ENCODE peak calls at places on chromosomes 3 and 15, in nine cellular contexts. E is PC-9; M is SK-N-SH; W is effector memory CD4-positive, alpha-beta T cell; R is adrenal gland; B is trophoblast cell; L is body of pancreas; V is left ventricle myocardium inferior; O is aorta. Z is an unnamed sample.

GRCh38 chr3:148932976-148933375 is 58.4 kb upstream of the GYG1 start:
- DNase-seq in E (no peak), M (no peak), W (no peak), R (no peak), B (no peak), L (no peak), V (no peak), O (no peak), Z (no peak)

GRCh38 chr3:104291437-104291851 is 1075.3 kb upstream of the ALCAM start:
- DNase-seq in E (no peak), M (no peak), W (no peak), R (peak; percentile 27), B (no peak), L (no peak), V (no peak), O (no peak), Z (no peak)

GRCh38 chr3:114609952-114610351 is 316.1 kb downstream of the TIGIT start:
- DNase-seq in E (no peak), M (no peak), W (no peak), R (no peak), B (no peak), L (no peak), V (no peak), O (no peak), Z (no peak)

GRCh38 chr3:50150863-50151686 is 4.0 kb upstream of the SEMA3F start:
- DNase-seq in E (no peak), M (peak; percentile 76), W (no peak), R (no peak), B (no peak), L (no peak), V (no peak), O (no peak), Z (no peak)

GRCh38 chr3:122919291-122919610 is 108.3 kb downstream of the SEMA5B start:
- DNase-seq in E (no peak), M (no peak), W (no peak), R (no peak), B (no peak), L (no peak), V (no peak), O (no peak), Z (no peak)

GRCh38 chr15:80608688-80609087 is 86.4 kb upstream of the ABHD17C start:
- DNase-seq in E (no peak), M (no peak), W (no peak), R (no peak), B (no peak), L (no peak), V (no peak), O (no peak), Z (no peak)

GRCh38 chr3:131702156-131702555 is 199.4 kb upstream of the MRPL3 start:
- DNase-seq in E (no peak), M (no peak), W (no peak), R (no peak), B (no peak), L (no peak), V (no peak), O (no peak), Z (no peak)

GRCh38 chr3:63972196-63972595 is 51.1 kb downstream of the PSMD6 start:
- DNase-seq in E (no peak), M (no peak), W (no peak), R (no peak), B (peak; percentile 49), L (no peak), V (no peak), O (no peak), Z (no peak)

GRCh38 chr15:50971115-50971514 is 62.6 kb downstream of the AP4E1 start:
- DNase-seq in E (no peak), M (no peak), W (no peak), R (no peak), B (no peak), L (no peak), V (no peak), O (no peak), Z (no peak)
- H3K9me3 ChIP-seq in E (peaks cover 4% of the 10 kb centered on the region), M (peaks cover 9% of the 10 kb centered on the region), W (peaks cover 10% of the 10 kb centered on the region), R (peaks cover 13% of the 10 kb centered on the region), B (no peaks in the 10 kb centered on the region), L (no peaks in the 10 kb centered on the region), V (peaks cover 68% of the 10 kb centered on the region), O (peaks cover 3% of the 10 kb centered on the region), Z (no peaks in the 10 kb centered on the region)

DNA sequence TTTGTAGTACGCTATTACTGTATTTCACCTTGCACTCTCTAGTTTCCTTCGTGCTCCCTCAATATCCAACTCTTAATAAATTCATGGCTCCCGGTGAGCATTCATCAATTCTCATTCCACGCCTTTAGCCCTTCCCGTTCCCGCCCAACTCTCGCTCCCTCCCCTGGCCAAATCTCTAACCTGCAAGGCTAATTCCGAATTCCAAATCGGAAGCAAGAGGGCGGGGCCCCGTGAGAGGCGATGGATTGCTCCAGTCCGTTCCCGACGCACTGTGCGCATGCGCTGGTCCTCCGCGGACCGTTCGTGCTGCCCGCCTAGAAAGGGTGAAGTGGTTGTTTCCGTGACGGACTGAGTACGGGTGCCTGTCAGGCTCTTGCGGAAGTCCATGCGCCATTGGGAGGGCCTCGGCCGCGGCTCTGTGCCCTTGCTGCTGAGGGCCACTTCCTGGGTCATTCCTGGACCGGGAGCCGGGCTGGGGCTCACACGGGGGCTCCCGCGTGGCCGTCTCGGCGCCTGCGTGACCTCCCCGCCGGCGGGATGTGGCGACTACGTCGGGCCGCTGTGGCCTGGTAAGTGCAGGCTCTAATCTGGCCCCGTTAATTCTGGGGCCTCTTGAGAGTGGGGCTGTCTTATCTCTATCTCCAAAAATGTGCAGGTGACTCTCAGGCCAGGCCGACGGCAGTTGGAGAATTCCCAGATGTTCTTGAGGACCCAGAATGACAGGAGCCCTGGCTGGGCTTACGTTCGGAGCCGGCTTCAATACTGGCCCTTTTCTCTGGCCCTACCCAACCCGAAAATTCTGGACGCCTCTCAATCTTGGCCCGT is at the start of gene OPA1:
- DNase-seq in E (peak; percentile 98), M (peak; percentile 97), W (peak; percentile 77), R (peak; percentile 99), B (peak; percentile 100), L (peak; percentile 99), V (peak; percentile 98), O (peak; percentile 99), Z (peak; percentile 99)
- H3K27ac ChIP-seq in E (peak within 1 kb of the TSS; percentile 61), M (peak within 1 kb of the TSS; percentile 80), W (peak within 1 kb of the TSS; percentile 71), R (peak within 1 kb of the TSS; percentile 92), B (peak within 1 kb of the TSS; percentile 49), L (peak within 1 kb of the TSS; percentile 85), V (peak within 1 kb of the TSS; percentile 97), O (peak within 1 kb of the TSS; percentile 52), Z (peak within 1 kb of the TSS; percentile 89)

GRCh38 chr15:65067334-65067644 is 502 bp downstream of the RASL12 start:
- DNase-seq in E (no peak), M (no peak), W (no peak), R (no peak), B (no peak), L (no peak), V (no peak), O (no peak), Z (no peak)
- H3K4me1 ChIP-seq in E (no peaks in the 10 kb centered on the region), M (no peaks in the 10 kb centered on the region), W (no peaks in the 10 kb centered on the region), R (no peaks in the 10 kb centered on the region), B (peaks cover 38% of the 10 kb centered on the region), L (peaks cover 6% of the 10 kb centered on the region), V (peaks cover 90% of the 10 kb centered on the region), O (peaks cover 2% of the 10 kb centered on the region), Z (peaks cover 58% of the 10 kb centered on the region)

DNA sequence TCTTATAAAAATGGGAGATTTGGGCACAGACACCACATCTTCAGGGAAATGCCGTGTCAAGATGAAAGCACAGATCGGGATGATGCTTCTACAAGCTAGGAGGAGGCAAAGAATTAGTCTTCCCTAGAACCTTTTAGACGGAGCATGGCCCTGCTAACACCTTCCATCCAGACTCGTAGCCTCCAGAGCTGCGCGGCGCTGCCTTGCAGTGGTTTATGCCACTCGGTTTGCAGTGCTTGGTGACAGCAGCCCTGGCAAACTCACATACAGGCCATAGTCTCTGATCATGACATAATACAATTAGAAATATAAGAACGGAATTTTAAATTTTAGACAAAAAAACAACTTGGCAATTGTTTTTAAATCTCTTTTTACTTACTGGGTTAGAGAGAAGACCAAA is 37.1 kb upstream of the SLC41A3 start:
- DNase-seq in E (no peak), M (no peak), W (no peak), R (no peak), B (no peak), L (no peak), V (no peak), O (peak; percentile 17), Z (no peak)
- H3K9me3 ChIP-seq in E (no peaks in the 10 kb centered on the region), M (no peaks in the 10 kb centered on the region), W (no peaks in the 10 kb centered on the region), R (no peaks in the 10 kb centered on the region), B (peaks cover 5% of the 10 kb centered on the region), L (no peaks in the 10 kb centered on the region), V (no peaks in the 10 kb centered on the region), O (no peaks in the 10 kb centered on the region), Z (no peaks in the 10 kb centered on the region)

DNA sequence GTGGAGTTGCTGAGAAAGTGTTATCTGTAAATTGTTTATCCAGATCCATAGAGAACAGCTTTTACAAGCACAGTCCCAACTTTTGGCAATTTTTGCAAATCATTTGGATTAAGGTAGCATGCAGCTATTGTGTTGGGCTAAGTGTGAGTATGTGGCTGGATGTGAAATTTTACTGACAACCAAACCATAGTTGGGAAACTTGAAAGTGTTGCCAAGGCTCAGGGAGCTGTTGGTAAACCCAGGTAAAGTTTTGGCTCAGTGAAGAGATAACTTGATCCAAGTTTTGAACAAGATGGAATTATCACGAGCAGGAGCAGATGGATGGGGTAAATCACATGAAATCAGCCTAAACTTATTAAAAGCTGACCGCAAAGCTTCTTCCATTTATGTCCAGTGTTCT is 90.0 kb upstream of the HES1 start:
- DNase-seq in E (no peak), M (no peak), W (no peak), R (no peak), B (no peak), L (no peak), V (no peak), O (no peak), Z (no peak)
- H3K27ac ChIP-seq in E (no peak overlapping the region), M (no peak overlapping the region), W (no peak overlapping the region), R (no peak overlapping the region), B (no peak overlapping the region), L (no peak overlapping the region), V (no peak overlapping the region), O (no peak overlapping the region), Z (no peak overlapping the region)

GRCh38 chr3:186105543-186105942 is 3.3 kb downstream of the ETV5 start:
- DNase-seq in E (no peak), M (no peak), W (no peak), R (no peak), B (no peak), L (no peak), V (no peak), O (no peak), Z (no peak)

GRCh38 chr3:186108106-186108940 is 566 bp downstream of the ETV5 start:
- DNase-seq in E (peak; percentile 61), M (peak; percentile 87), W (no peak), R (peak; percentile 54), B (peak; percentile 74), L (peak; percentile 46), V (peak; percentile 33), O (peak; percentile 66), Z (peak; percentile 58)

GRCh38 chr3:186108941-186109865 is at the start of gene ETV5:
- DNase-seq in E (peak; percentile 100), M (peak; percentile 96), W (peak; percentile 85), R (peak; percentile 100), B (peak; percentile 100), L (peak; percentile 99), V (peak; percentile 99), O (peak; percentile 100), Z (peak; percentile 99)

GRCh38 chr3:186109897-186110803 is 1.3 kb upstream of the ETV5 start:
- DNase-seq in E (peak; percentile 53), M (peak; percentile 54), W (no peak), R (peak; percentile 70), B (peak; percentile 48), L (peak; percentile 53), V (no peak), O (no peak), Z (no peak)

GRCh38 chr3:186107148-186108105 is 1.5 kb downstream of the ETV5 start:
- DNase-seq in E (peak; percentile 72), M (peak; percentile 73), W (no peak), R (peak; percentile 64), B (peak; percentile 76), L (peak; percentile 68), V (peak; percentile 58), O (peak; percentile 76), Z (peak; percentile 55)
- H3K4me1 ChIP-seq in E (peaks cover 54% of the 10 kb centered on the region), M (peaks cover 33% of the 10 kb centered on the region), W (peaks cover 34% of the 10 kb centered on the region), R (peaks cover 21% of the 10 kb centered on the region), B (peaks cover 14% of the 10 kb centered on the region), L (peaks cover 47% of the 10 kb centered on the region), V (peaks cover 34% of the 10 kb centered on the region), O (no peaks in the 10 kb centered on the region), Z (peaks cover 33% of the 10 kb centered on the region)